ENCODE peak calls at places on chromosomes 3 and 15, in seven cellular contexts. R is SJSA1; W is occipital lobe; Z is activated CD8-positive, alpha-beta memory T cell treated with anti-CD3 and anti-CD28 coated beads, Interleukin-2, amount 10 ng/mL, durations not matched to agents 7 days and 5 days; K is stimulated activated CD8-positive, alpha-beta memory T cell treated with anti-CD3 and anti-CD28 coated beads, Interleukin-4, amount 100 ng/mL, for 4 hours; O is stimulated activated CD4-positive, alpha-beta T cell treated with anti-CD3 and anti-CD28 coated beads, Interleukin-1b, Interleukin-23, amount 100 ng/mL, for 1 hour; X is CD8-positive, alpha-beta memory T cell. G is an unnamed sample.

GRCh38 chr15:39075311-39075710 is 505.6 kb upstream of the THBS1 start:
- DNase-seq in W (no peak), Z (no peak), X (no peak), O (no peak), R (no peak), K (no peak), G (no peak)

GRCh38 chr3:22475665-22476064 is 724.7 kb upstream of the ZNF385D start:
- DNase-seq in R (no peak), K (no peak), W (no peak), O (no peak), X (no peak), Z (no peak), G (no peak)

GRCh38 chr3:54353547-54354339 is 231.4 kb downstream of the CACNA2D3 start:
- DNase-seq in X (no peak), O (no peak), K (no peak), Z (no peak), R (no peak), W (no peak), G (no peak)

GRCh38 chr15:28122038-28122949 is 23.2 kb upstream of the OCA2 start:
- DNase-seq in R (no peak), Z (no peak), O (no peak), W (no peak), K (no peak), X (no peak), G (no peak)

GRCh38 chr3:127039719-127040118 is 56.8 kb downstream of the PLXNA1 start:
- DNase-seq in Z (no peak), W (no peak), R (no peak), O (no peak), K (no peak), X (no peak), G (no peak)

GRCh38 chr3:149605902-149606301 is 51.9 kb downstream of the WWTR1 start:
- DNase-seq in R (no peak), O (no peak), W (no peak), Z (no peak), K (no peak), X (no peak), G (no peak)

GRCh38 chr3:96756516-96756915 is 57.9 kb upstream of the EPHA6 start:
- DNase-seq in O (no peak), Z (no peak), W (no peak), R (no peak), K (no peak), X (no peak), G (no peak)

GRCh38 chr3:127043731-127044510 is 61.0 kb downstream of the PLXNA1 start:
- DNase-seq in O (no peak), X (no peak), Z (no peak), W (no peak), R (no peak), K (no peak), G (no peak)

GRCh38 chr3:13507247-13507790 is 27.2 kb downstream of the HDAC11 start:
- DNase-seq in K (no peak), Z (no peak), X (no peak), W (no peak), O (no peak), R (no peak), G (no peak)

GRCh38 chr15:74994236-74994635 is 1.1 kb upstream of the SCAMP5 start:
- DNase-seq in W (peak), O (no peak), R (no peak), X (no peak), K (no peak), Z (no peak), G (no peak)

GRCh38 chr3:112785321-112786001 is 61.2 kb downstream of the CD200R1L start:
- DNase-seq in O (no peak), R (no peak), W (no peak), K (no peak), X (no peak), Z (no peak), G (no peak)

GRCh38 chr15:79184465-79184892 is 93.9 kb upstream of the RASGRF1 start:
- DNase-seq in X (peak), R (peak), W (peak), Z (peak), K (peak), O (peak), G (peak)

GRCh38 chr3:108301695-108302404 is 5.5 kb downstream of the HHLA2 start:
- DNase-seq in O (no peak), R (peak), X (no peak), K (no peak), Z (peak), W (no peak), G (no peak)

GRCh38 chr15:70936326-70936725 is 43.7 kb downstream of the LRRC49 start:
- DNase-seq in O (no peak), X (no peak), K (no peak), Z (no peak), R (no peak), W (no peak), G (no peak)

GRCh38 chr15:83890584-83890983 is 236.7 kb downstream of the ADAMTSL3 start:
- DNase-seq in Z (no peak), O (no peak), X (no peak), W (no peak), K (no peak), R (no peak), G (no peak)

GRCh38 chr3:170359178-170359704 is 1.7 kb downstream of the SKIL start:
- DNase-seq in K (no peak), O (no peak), W (no peak), X (no peak), Z (no peak), R (no peak), G (no peak)

GRCh38 chr3:135020181-135020580 is 225.1 kb downstream of the EPHB1 start:
- DNase-seq in K (no peak), O (no peak), W (no peak), R (no peak), Z (no peak), X (no peak), G (no peak)

GRCh38 chr15:59313703-59314332 is 58.9 kb downstream of the MYO1E start:
- DNase-seq in X (no peak), Z (no peak), W (no peak), O (no peak), R (no peak), K (no peak), G (no peak)